ENCODE peak calls at places on chromosomes 11 and 22, in eight cellular contexts. One of them, this sample, is unnamed.
A peak's percentile ranks its signal among the peaks of the same experiment; 100 is the strongest.

GRCh38 chr11:116896211-116896610 is 58.8 kb upstream of the APOA1 start:
- DNase-seq in GM12878: no peak
- DNase-seq in K562: no peak
- DNase-seq in breast epithelium: no peak
- DNase-seq in spleen: no peak
- DNase-seq in sigmoid colon: no peak
- DNase-seq in transverse colon: no peak
- DNase-seq in HCT116: no peak
- DNase-seq in this sample: no peak

GRCh38 chr11:120912504-120912903 is 111.4 kb upstream of the TBCEL start:
- DNase-seq in transverse colon: no peak
- DNase-seq in breast epithelium: no peak
- DNase-seq in K562: peak; percentile 15
- DNase-seq in sigmoid colon: no peak
- DNase-seq in GM12878: no peak
- DNase-seq in HCT116: peak; percentile 53
- DNase-seq in spleen: peak; percentile 6
- DNase-seq in this sample: no peak

GRCh38 chr22:35894937-35895708 is 133.5 kb downstream of the RBFOX2 start:
- DNase-seq in transverse colon: peak; percentile 12
- DNase-seq in spleen: no peak
- DNase-seq in HCT116: no peak
- DNase-seq in K562: no peak
- DNase-seq in breast epithelium: peak; percentile 45
- DNase-seq in sigmoid colon: peak; percentile 85
- DNase-seq in GM12878: no peak
- DNase-seq in this sample: no peak

GRCh38 chr11:133835258-133836075 is 9.8 kb downstream of the SPATA19 start:
- DNase-seq in spleen: no peak
- DNase-seq in transverse colon: no peak
- DNase-seq in breast epithelium: peak; percentile 33
- DNase-seq in GM12878: peak; percentile 23
- DNase-seq in K562: peak; percentile 22
- DNase-seq in HCT116: peak; percentile 47
- DNase-seq in sigmoid colon: no peak
- DNase-seq in this sample: no peak

GRCh38 chr11:103927535-103927934 is 108.9 kb upstream of the DDI1 start:
- DNase-seq in K562: no peak
- DNase-seq in sigmoid colon: no peak
- DNase-seq in breast epithelium: no peak
- DNase-seq in HCT116: no peak
- DNase-seq in GM12878: no peak
- DNase-seq in spleen: no peak
- DNase-seq in transverse colon: no peak
- DNase-seq in this sample: no peak

GRCh38 chr22:46241397-46242007 is 8.6 kb downstream of the CDPF1 start:
- DNase-seq in breast epithelium: no peak
- DNase-seq in GM12878: no peak
- DNase-seq in spleen: no peak
- DNase-seq in sigmoid colon: no peak
- DNase-seq in HCT116: no peak
- DNase-seq in transverse colon: no peak
- DNase-seq in K562: peak; percentile 44
- DNase-seq in this sample: no peak

GRCh38 chr11:1502168-1502955 is 15.8 kb upstream of the MOB2 start:
- DNase-seq in spleen: no peak
- DNase-seq in GM12878: no peak
- DNase-seq in transverse colon: no peak
- DNase-seq in breast epithelium: no peak
- DNase-seq in HCT116: no peak
- DNase-seq in sigmoid colon: no peak
- DNase-seq in K562: no peak
- DNase-seq in this sample: no peak

GRCh38 chr11:88544656-88545280 is 207.2 kb upstream of the CTSC start:
- DNase-seq in K562: no peak
- DNase-seq in GM12878: no peak
- DNase-seq in spleen: no peak
- DNase-seq in sigmoid colon: no peak
- DNase-seq in HCT116: no peak
- DNase-seq in breast epithelium: no peak
- DNase-seq in transverse colon: no peak
- DNase-seq in this sample: no peak

GRCh38 chr11:119307974-119308373 is 9.0 kb downstream of the MCAM start:
- DNase-seq in transverse colon: no peak
- DNase-seq in spleen: no peak
- DNase-seq in GM12878: no peak
- DNase-seq in K562: no peak
- DNase-seq in sigmoid colon: no peak
- DNase-seq in HCT116: no peak
- DNase-seq in breast epithelium: no peak
- DNase-seq in this sample: no peak

GRCh38 chr22:46086577-46087335 is 63.6 kb upstream of the PPARA start:
- DNase-seq in breast epithelium: no peak
- DNase-seq in sigmoid colon: peak; percentile 73
- DNase-seq in spleen: peak; percentile 68
- DNase-seq in GM12878: no peak
- DNase-seq in transverse colon: no peak
- DNase-seq in HCT116: no peak
- DNase-seq in K562: no peak
- DNase-seq in this sample: peak; percentile 24

GRCh38 chr11:16469968-16470367 is 113.6 kb upstream of the SOX6 start:
- DNase-seq in sigmoid colon: no peak
- DNase-seq in breast epithelium: no peak
- DNase-seq in GM12878: no peak
- DNase-seq in K562: no peak
- DNase-seq in transverse colon: no peak
- DNase-seq in spleen: no peak
- DNase-seq in HCT116: no peak
- DNase-seq in this sample: no peak

GRCh38 chr11:66443602-66444001 is 5.0 kb upstream of the MRPL11 start:
- DNase-seq in transverse colon: no peak
- DNase-seq in HCT116: peak; percentile 19
- DNase-seq in GM12878: no peak
- DNase-seq in breast epithelium: no peak
- DNase-seq in spleen: no peak
- DNase-seq in sigmoid colon: no peak
- DNase-seq in K562: no peak
- DNase-seq in this sample: no peak

GRCh38 chr22:50074551-50075042 is 10.6 kb downstream of the MLC1 start:
- DNase-seq in transverse colon: peak; percentile 67
- DNase-seq in breast epithelium: no peak
- DNase-seq in HCT116: no peak
- DNase-seq in K562: no peak
- DNase-seq in sigmoid colon: no peak
- DNase-seq in GM12878: no peak
- DNase-seq in spleen: no peak
- DNase-seq in this sample: peak; percentile 68

GRCh38 chr11:17458268-17458667 is 18.4 kb downstream of the ABCC8 start:
- DNase-seq in GM12878: no peak
- DNase-seq in sigmoid colon: no peak
- DNase-seq in K562: no peak
- DNase-seq in spleen: no peak
- DNase-seq in breast epithelium: no peak
- DNase-seq in HCT116: no peak
- DNase-seq in transverse colon: no peak
- DNase-seq in this sample: no peak

GRCh38 chr11:130219148-130219547 is 59.6 kb downstream of the ST14 start:
- DNase-seq in K562: no peak
- DNase-seq in breast epithelium: no peak
- DNase-seq in GM12878: no peak
- DNase-seq in spleen: no peak
- DNase-seq in sigmoid colon: no peak
- DNase-seq in HCT116: no peak
- DNase-seq in transverse colon: no peak
- DNase-seq in this sample: no peak

GRCh38 chr22:37589607-37590006 is 9.7 kb upstream of the LGALS2 start:
- DNase-seq in K562: no peak
- DNase-seq in transverse colon: no peak
- DNase-seq in HCT116: no peak
- DNase-seq in breast epithelium: no peak
- DNase-seq in GM12878: no peak
- DNase-seq in sigmoid colon: no peak
- DNase-seq in spleen: no peak
- DNase-seq in this sample: no peak

DNA sequence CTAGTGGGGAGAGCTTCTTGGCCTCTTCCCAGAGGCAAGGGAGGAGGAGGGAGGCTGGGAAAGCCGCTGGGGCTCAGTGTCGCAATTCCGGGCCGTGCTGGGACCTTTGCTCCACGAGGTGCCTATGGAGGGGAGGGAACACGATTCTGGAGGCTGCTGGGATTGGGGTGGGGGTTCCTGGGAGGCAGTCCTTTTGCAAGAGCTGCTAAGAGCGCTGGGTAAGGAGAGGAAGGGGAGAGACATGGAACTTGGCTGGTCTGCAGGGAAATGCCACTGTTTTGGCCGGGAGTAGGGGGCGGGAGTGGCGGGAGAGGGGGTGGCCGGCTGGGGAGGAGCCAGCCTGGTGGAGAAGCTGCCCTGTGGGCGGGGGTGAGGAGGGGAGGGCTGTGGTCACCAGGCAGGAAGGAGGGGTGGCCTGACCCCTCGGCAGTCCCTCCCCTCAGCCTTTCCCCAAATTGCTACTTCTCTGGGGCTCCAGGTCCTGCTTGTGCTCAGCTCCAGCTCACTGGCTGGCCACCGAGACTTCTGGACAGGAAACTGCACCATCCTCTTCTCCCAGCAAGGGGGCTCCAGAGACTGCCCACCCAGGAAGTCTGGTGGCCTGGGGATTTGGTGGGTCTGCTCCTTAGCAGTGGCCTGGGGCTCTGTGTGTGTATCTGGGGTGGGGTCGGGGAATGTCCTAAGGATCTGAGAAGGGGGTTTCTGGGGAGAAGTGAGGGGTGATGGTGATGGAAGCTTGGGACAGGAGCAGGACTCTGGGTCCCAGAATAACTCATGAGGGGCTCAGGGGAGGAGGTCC is at the start of gene NR1H3:
- DNase-seq in spleen: peak; percentile 85
- DNase-seq in transverse colon: peak; percentile 82
- DNase-seq in sigmoid colon: peak; percentile 95
- DNase-seq in K562: peak; percentile 86
- DNase-seq in breast epithelium: peak; percentile 56
- DNase-seq in HCT116: no peak
- DNase-seq in GM12878: no peak
- DNase-seq in this sample: peak; percentile 79
- TF ChIP-seq POLR2AphosphoS5 in spleen: peak; percentile 67
- TF ChIP-seq POLR2AphosphoS5 in transverse colon: no peak
- TF ChIP-seq POLR2AphosphoS5 in sigmoid colon: peak; percentile 37
- TF ChIP-seq POLR2AphosphoS5 in K562: no peak
- TF ChIP-seq POLR2AphosphoS5 in breast epithelium: peak; percentile 76
- TF ChIP-seq POLR2AphosphoS5 in HCT116: no peak
- TF ChIP-seq POLR2AphosphoS5 in GM12878: no peak
- TF ChIP-seq POLR2AphosphoS5 in this sample: peak; percentile 24

GRCh38 chr11:96267001-96267489 is 76.0 kb downstream of the MAML2 start:
- DNase-seq in spleen: no peak
- DNase-seq in HCT116: no peak
- DNase-seq in sigmoid colon: no peak
- DNase-seq in K562: no peak
- DNase-seq in breast epithelium: no peak
- DNase-seq in transverse colon: no peak
- DNase-seq in GM12878: no peak
- DNase-seq in this sample: no peak

GRCh38 chr11:96263361-96263763 is 79.6 kb downstream of the MAML2 start:
- DNase-seq in breast epithelium: no peak
- DNase-seq in GM12878: no peak
- DNase-seq in sigmoid colon: no peak
- DNase-seq in K562: no peak
- DNase-seq in spleen: no peak
- DNase-seq in HCT116: no peak
- DNase-seq in transverse colon: no peak
- DNase-seq in this sample: no peak

GRCh38 chr11:96265972-96266371 is 77.0 kb downstream of the MAML2 start:
- DNase-seq in sigmoid colon: no peak
- DNase-seq in GM12878: no peak
- DNase-seq in spleen: no peak
- DNase-seq in K562: no peak
- DNase-seq in transverse colon: no peak
- DNase-seq in HCT116: no peak
- DNase-seq in breast epithelium: no peak
- DNase-seq in this sample: no peak

GRCh38 chr11:96265236-96265737 is 77.7 kb downstream of the MAML2 start:
- DNase-seq in sigmoid colon: no peak
- DNase-seq in transverse colon: no peak
- DNase-seq in breast epithelium: no peak
- DNase-seq in spleen: no peak
- DNase-seq in K562: no peak
- DNase-seq in HCT116: no peak
- DNase-seq in GM12878: no peak
- DNase-seq in this sample: no peak

GRCh38 chr11:96264364-96264763 is 78.6 kb downstream of the MAML2 start:
- DNase-seq in spleen: no peak
- DNase-seq in transverse colon: no peak
- DNase-seq in sigmoid colon: no peak
- DNase-seq in HCT116: no peak
- DNase-seq in K562: no peak
- DNase-seq in GM12878: no peak
- DNase-seq in breast epithelium: no peak
- DNase-seq in this sample: no peak
- H3K4me1 ChIP-seq in spleen: peaks cover 85% of the 10 kb centered on the region
- H3K4me1 ChIP-seq in transverse colon: peaks cover 2% of the 10 kb centered on the region
- H3K4me1 ChIP-seq in sigmoid colon: peaks cover 23% of the 10 kb centered on the region
- H3K4me1 ChIP-seq in HCT116: peaks cover 19% of the 10 kb centered on the region
- H3K4me1 ChIP-seq in K562: no peaks in the 10 kb centered on the region
- H3K4me1 ChIP-seq in GM12878: peaks cover 26% of the 10 kb centered on the region
- H3K4me1 ChIP-seq in breast epithelium: peaks cover 3% of the 10 kb centered on the region
- H3K4me1 ChIP-seq in this sample: peaks cover 37% of the 10 kb centered on the region

DNA sequence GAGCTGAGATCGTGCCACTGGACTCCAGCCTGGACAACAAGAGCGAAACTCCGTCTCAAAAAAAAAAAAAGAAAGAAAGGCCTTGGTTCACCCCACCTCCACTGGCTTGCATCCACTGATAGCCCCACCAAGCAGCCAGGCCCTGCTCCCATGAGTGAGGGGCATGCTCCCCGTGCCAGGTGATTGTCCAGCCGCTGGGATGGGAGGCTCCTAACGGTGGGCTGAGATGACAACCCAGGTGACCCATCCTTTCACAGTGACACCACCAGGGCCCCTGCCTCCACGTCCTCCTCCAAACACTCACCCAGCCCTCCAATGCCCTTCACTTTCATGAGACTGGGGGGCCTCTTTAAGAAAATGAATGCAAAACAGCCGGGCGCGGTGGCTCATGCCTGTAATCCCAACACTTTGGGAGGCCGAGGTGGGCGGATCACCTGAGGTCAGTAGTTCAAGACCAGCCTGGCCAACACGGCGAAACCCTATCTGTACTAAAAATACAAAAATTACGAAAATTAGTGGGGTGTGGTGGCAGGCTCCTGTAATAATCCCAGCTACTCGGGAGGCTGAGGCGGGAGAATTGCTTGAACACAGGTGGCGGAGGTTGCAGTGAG is 8.6 kb upstream of the DERL3 start:
- DNase-seq in transverse colon: no peak
- DNase-seq in spleen: no peak
- DNase-seq in HCT116: no peak
- DNase-seq in breast epithelium: no peak
- DNase-seq in sigmoid colon: peak; percentile 62
- DNase-seq in GM12878: no peak
- DNase-seq in K562: no peak
- DNase-seq in this sample: no peak
- H3K27ac ChIP-seq in transverse colon: no peak overlapping the region
- H3K27ac ChIP-seq in spleen: no peak overlapping the region
- H3K27ac ChIP-seq in HCT116: no peak overlapping the region
- H3K27ac ChIP-seq in breast epithelium: peak overlapping the region; percentile 74
- H3K27ac ChIP-seq in sigmoid colon: no peak overlapping the region
- H3K27ac ChIP-seq in GM12878: no peak overlapping the region
- H3K27ac ChIP-seq in K562: no peak overlapping the region
- H3K27ac ChIP-seq in this sample: no peak overlapping the region

GRCh38 chr11:128458316-128458715 is 129.0 kb downstream of the ETS1 start:
- DNase-seq in breast epithelium: no peak
- DNase-seq in sigmoid colon: no peak
- DNase-seq in transverse colon: no peak
- DNase-seq in K562: no peak
- DNase-seq in spleen: no peak
- DNase-seq in HCT116: no peak
- DNase-seq in GM12878: no peak
- DNase-seq in this sample: no peak
- TF ChIP-seq POLR2AphosphoS5 in breast epithelium: no peak
- TF ChIP-seq POLR2AphosphoS5 in sigmoid colon: no peak
- TF ChIP-seq POLR2AphosphoS5 in transverse colon: no peak
- TF ChIP-seq POLR2AphosphoS5 in K562: no peak
- TF ChIP-seq POLR2AphosphoS5 in spleen: no peak
- TF ChIP-seq POLR2AphosphoS5 in HCT116: no peak
- TF ChIP-seq POLR2AphosphoS5 in GM12878: no peak
- TF ChIP-seq POLR2AphosphoS5 in this sample: no peak